ENCODE peak calls at places on chromosomes 11 and 22, in four cellular contexts. W is fibroblast of lung, H is bronchial epithelial cell, M is tibial artery. T is an unnamed sample.

GRCh38 chr11:17877886-17878285 is 135.0 kb downstream of the SERGEF start:
- DNase-seq in W (no peak), H (no peak), M (no peak), T (no peak)

GRCh38 chr22:39348909-39349505 is 784 bp upstream of the SYNGR1 start:
- DNase-seq in W (no peak), H (no peak), M (no peak), T (no peak)

GRCh38 chr11:133040289-133040893 is 491.9 kb downstream of the OPCML start:
- DNase-seq in W (no peak), H (peak), M (no peak), T (peak)

GRCh38 chr11:118913411-118914125 is 12.2 kb downstream of the BCL9L start:
- DNase-seq in W (no peak), H (no peak), M (no peak), T (no peak)

GRCh38 chr11:99015634-99016454 is 4.9 kb upstream of the CNTN5 start:
- DNase-seq in W (peak), H (peak), M (no peak), T (peak)

GRCh38 chr22:49244466-49245420 is 582.9 kb downstream of the BRD1 start:
- DNase-seq in W (no peak), H (no peak), M (peak), T (no peak)

GRCh38 chr11:64713031-64713780 is 9.8 kb downstream of the NRXN2 start:
- DNase-seq in W (peak), H (peak), M (no peak), T (peak)

GRCh38 chr22:40018051-40018450 is 23.3 kb downstream of the FAM83F start:
- DNase-seq in W (no peak), H (no peak), M (no peak), T (no peak)

GRCh38 chr22:24175160-24175808 is 6.0 kb upstream of the SUSD2 start:
- DNase-seq in W (peak), H (peak), M (peak), T (peak)

GRCh38 chr11:93984205-93984586 is 37.0 kb upstream of the HEPHL1 start:
- DNase-seq in W (no peak), H (no peak), M (no peak), T (peak)

GRCh38 chr11:107999759-108000455 is 8.8 kb upstream of the CUL5 start:
- DNase-seq in W (peak), H (peak), M (no peak), T (peak)

GRCh38 chr22:48941903-48942625 is 885.6 kb downstream of the BRD1 start:
- DNase-seq in W (no peak), H (no peak), M (peak), T (no peak)

GRCh38 chr11:101466352-101466751 is 117.5 kb downstream of the TRPC6 start:
- DNase-seq in W (no peak), H (no peak), M (no peak), T (no peak)

GRCh38 chr11:8071616-8072581 is 9.1 kb upstream of the TUB start:
- DNase-seq in W (no peak), H (no peak), M (peak), T (no peak)

GRCh38 chr11:74417379-74417804 is 19.2 kb upstream of the PGM2L1 start:
- DNase-seq in W (no peak), H (peak), M (no peak), T (peak)

DNA sequence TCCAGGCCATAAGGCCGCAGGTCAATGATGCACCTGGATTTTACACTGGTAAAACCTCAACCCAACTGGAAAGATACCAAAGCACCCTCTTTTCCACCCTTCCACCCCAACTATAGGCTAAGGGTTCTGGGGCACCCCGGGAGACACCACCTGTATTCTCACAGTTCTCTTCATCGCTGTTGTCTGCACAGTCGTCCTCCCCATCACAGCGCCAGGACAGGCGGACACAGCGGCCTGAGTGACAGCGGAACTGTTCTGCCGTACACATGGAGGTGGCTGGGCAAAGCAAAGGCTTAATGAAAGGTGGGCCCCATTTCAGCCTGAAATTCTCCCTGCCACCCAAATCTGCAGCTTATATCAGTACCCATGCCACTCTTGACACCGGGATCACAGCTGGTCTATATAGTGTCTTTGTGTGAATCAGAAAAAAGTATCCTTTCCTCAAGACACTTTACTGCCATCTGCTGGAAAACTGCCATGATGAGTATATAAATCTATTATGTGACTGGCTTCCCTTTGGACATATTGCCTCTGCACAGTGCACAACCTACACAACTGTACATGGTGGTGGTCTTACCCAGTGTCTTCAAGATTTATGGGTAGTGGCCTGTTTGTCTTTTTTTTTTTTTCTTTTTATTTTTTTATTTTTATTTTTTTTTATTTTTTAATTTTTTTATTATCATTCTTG is 21.5 kb downstream of the LRP4 start:
- DNase-seq in W (peak), H (peak), M (no peak), T (peak)
- H3K4me3 ChIP-seq in W (no peak), H (no peak), M (no peak), T (no peak)

DNA sequence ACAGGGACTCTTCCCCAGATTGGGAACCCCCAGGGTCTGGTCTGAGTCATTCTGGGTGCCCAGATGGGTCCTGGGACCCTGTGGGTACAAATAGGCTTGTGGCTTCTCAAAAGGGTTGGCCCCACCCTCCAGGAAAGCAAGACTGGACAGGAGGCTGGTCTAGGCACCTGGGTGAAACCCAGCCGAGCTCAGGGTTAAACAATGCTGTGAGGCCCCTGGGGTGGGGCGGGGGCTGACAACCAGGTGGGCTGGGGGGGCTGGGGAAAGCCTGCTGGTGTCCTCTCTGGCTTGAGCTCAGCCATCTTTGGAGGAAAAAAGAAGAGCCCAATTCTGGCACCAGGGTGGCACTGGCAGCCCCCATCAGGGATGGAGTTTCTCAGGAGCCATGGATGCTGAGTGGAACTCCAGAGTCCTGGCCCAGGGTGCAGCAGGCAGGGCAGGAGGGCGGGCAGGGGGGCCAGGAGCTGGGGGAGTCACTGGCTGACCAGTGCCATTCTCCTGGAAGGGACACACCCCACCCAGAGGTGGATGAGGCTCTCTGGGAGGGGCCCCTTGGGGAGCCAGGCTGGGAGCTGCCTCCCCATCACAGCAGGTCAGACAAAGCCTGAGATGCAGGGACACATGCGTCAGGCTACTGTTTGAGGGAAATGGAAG is 1.1 kb downstream of the SEPTIN5 start:
- DNase-seq in W (no peak), H (peak), M (no peak), T (no peak)
- H3K4me3 ChIP-seq in W (peak), H (no peak), M (no peak), T (peak)

GRCh38 chr11:111629499-111629898 is 27.2 kb downstream of the SIK2 start:
- DNase-seq in W (no peak), H (peak), M (no peak), T (no peak)

GRCh38 chr11:111627591-111627990 is 25.3 kb downstream of the SIK2 start:
- DNase-seq in W (no peak), H (no peak), M (no peak), T (peak)

GRCh38 chr11:111620518-111620917 is 18.3 kb downstream of the SIK2 start:
- DNase-seq in W (no peak), H (no peak), M (no peak), T (no peak)

GRCh38 chr11:111624602-111625001 is 22.4 kb downstream of the SIK2 start:
- DNase-seq in W (peak), H (no peak), M (no peak), T (peak)

DNA sequence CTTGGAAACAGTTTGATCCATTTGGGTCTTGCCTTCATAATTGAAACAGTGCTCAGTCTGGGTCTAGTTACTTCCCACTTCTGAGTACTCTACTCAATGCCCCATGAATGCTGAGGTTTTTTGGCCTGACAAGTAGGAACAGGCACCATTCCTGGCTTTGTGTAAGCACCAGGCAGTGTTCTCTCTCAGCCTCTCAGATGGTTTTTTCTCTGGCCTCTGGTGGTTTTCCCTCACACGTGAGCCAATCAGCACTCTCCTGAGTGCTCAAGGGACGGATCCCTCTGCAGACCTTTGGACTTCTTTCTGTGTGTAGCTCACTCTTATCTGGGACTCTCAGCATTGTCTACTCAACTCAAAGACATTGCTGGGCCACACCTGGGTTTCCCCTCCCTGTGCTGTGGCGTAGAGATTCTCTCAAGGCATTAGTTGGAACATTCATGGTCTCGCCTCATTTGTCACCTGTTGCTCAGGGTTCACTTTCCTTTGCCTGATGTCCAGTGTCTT is 21.3 kb downstream of the SIK2 start:
- DNase-seq in W (no peak), H (peak), M (no peak), T (no peak)
- H3K4me3 ChIP-seq in W (no peak), H (no peak), M (no peak), T (no peak)

GRCh38 chr11:2567026-2567671 is 122.3 kb downstream of the KCNQ1 start:
- DNase-seq in W (no peak), H (no peak), M (peak), T (no peak)

GRCh38 chr11:2564008-2564530 is 119.3 kb downstream of the KCNQ1 start:
- DNase-seq in W (no peak), H (no peak), M (no peak), T (no peak)

GRCh38 chr11:2564588-2565440 is 120.0 kb downstream of the KCNQ1 start:
- DNase-seq in W (no peak), H (no peak), M (peak), T (no peak)

GRCh38 chr11:2566223-2567025 is 121.6 kb downstream of the KCNQ1 start:
- DNase-seq in W (peak), H (no peak), M (peak), T (no peak)

GRCh38 chr11:2565447-2566222 is 120.8 kb downstream of the KCNQ1 start:
- DNase-seq in W (no peak), H (no peak), M (peak), T (no peak)
- H3K4me3 ChIP-seq in W (no peak), H (no peak), M (no peak), T (no peak)

GRCh38 chr22:21815357-21815756 is 52.1 kb downstream of the MAPK1 start:
- DNase-seq in W (no peak), H (no peak), M (no peak), T (no peak)

GRCh38 chr22:21818487-21819182 is 48.8 kb downstream of the MAPK1 start:
- DNase-seq in W (no peak), H (no peak), M (no peak), T (no peak)

GRCh38 chr22:21816472-21816786 is 51.0 kb downstream of the MAPK1 start:
- DNase-seq in W (no peak), H (no peak), M (no peak), T (no peak)

GRCh38 chr22:21815958-21816357 is 51.5 kb downstream of the MAPK1 start:
- DNase-seq in W (no peak), H (no peak), M (no peak), T (no peak)

GRCh38 chr22:21816787-21817496 is 50.5 kb downstream of the MAPK1 start:
- DNase-seq in W (peak), H (peak), M (no peak), T (peak)
- H3K4me3 ChIP-seq in W (no peak), H (no peak), M (no peak), T (no peak)

GRCh38 chr22:50677493-50678217 is 5.0 kb downstream of the SHANK3 start:
- DNase-seq in W (no peak), H (peak), M (peak), T (no peak)

GRCh38 chr22:50675553-50676199 is 3.1 kb downstream of the SHANK3 start:
- DNase-seq in W (no peak), H (no peak), M (no peak), T (no peak)

GRCh38 chr22:50676661-50677492 is 4.3 kb downstream of the SHANK3 start:
- DNase-seq in W (no peak), H (no peak), M (peak), T (no peak)

GRCh38 chr22:50674606-50675552 is 2.3 kb downstream of the SHANK3 start:
- DNase-seq in W (no peak), H (peak), M (no peak), T (peak)

GRCh38 chr22:50676211-50676636 is 3.6 kb downstream of the SHANK3 start:
- DNase-seq in W (no peak), H (no peak), M (peak), T (no peak)
- H3K4me3 ChIP-seq in W (no peak), H (no peak), M (peak), T (no peak)